ENCODE peak calls at places on chromosomes 4 and X, in six cellular contexts. R is IMR-90, Y is GDM1, P is HAP-1, Z is EH, J is GM12865. E is an unnamed sample.

GRCh38 chr4:117085185-117085701 is at the start of gene TRAM1L1:
- DNase-seq in R (peak; percentile 63), Y (peak; percentile 3), P (peak; percentile 74), Z (peak; percentile 43), J (no peak), E (no peak)

GRCh38 chrX:74537011-74537390 is 77.4 kb downstream of the RLIM start:
- DNase-seq in R (peak; percentile 33), Y (no peak), P (no peak), Z (peak; percentile 54), J (no peak), E (no peak)

GRCh38 chr4:6387946-6388345 is 84.5 kb downstream of the PPP2R2C start:
- DNase-seq in R (no peak), Y (no peak), P (no peak), Z (no peak), J (no peak), E (no peak)

GRCh38 chrX:103730746-103731508 is 20.2 kb downstream of the TMEM31 start:
- DNase-seq in R (peak; percentile 86), Y (no peak), P (no peak), Z (peak; percentile 87), J (no peak), E (peak; percentile 95)

GRCh38 chr4:44160776-44161377 is 287.7 kb downstream of the KCTD8 start:
- DNase-seq in R (no peak), Y (no peak), P (no peak), Z (no peak), J (no peak), E (peak; percentile 77)

GRCh38 chrX:23838953-23839352 is 56.0 kb downstream of the SAT1 start:
- DNase-seq in R (no peak), Y (no peak), P (no peak), Z (no peak), J (no peak), E (no peak)

GRCh38 chr4:158282252-158282651 is 72.0 kb downstream of the TMEM144 start:
- DNase-seq in R (peak; percentile 40), Y (no peak), P (no peak), Z (peak; percentile 59), J (no peak), E (no peak)

GRCh38 chr4:82802906-82803305 is 4.3 kb upstream of the SCD5 start:
- DNase-seq in R (no peak), Y (no peak), P (no peak), Z (no peak), J (no peak), E (peak; percentile 62)

GRCh38 chr4:46993075-46994006 is at the start of gene GABRA4:
- DNase-seq in R (no peak), Y (no peak), P (no peak), Z (no peak), J (no peak), E (no peak)

GRCh38 chr4:180947421-180947820 is 1295.8 kb upstream of the TENM3 start:
- DNase-seq in R (peak; percentile 44), Y (no peak), P (peak; percentile 65), Z (peak; percentile 45), J (no peak), E (no peak)

GRCh38 chr4:76300012-76300411 is 6.5 kb upstream of the STBD1 start:
- DNase-seq in R (no peak), Y (no peak), P (no peak), Z (no peak), J (no peak), E (no peak)

GRCh38 chr4:148893095-148893494 is 450.9 kb upstream of the NR3C2 start:
- DNase-seq in R (no peak), Y (no peak), P (no peak), Z (no peak), J (no peak), E (no peak)

GRCh38 chrX:119477812-119478232 is 9.6 kb downstream of the SLC25A5 start:
- DNase-seq in R (peak; percentile 93), Y (no peak), P (no peak), Z (peak; percentile 72), J (no peak), E (peak; percentile 22)

GRCh38 chr4:58265734-58266133 is 1155.5 kb upstream of the IGFBP7 start:
- DNase-seq in R (no peak), Y (no peak), P (no peak), Z (no peak), J (no peak), E (no peak)

GRCh38 chr4:20778896-20779295 is 78.6 kb downstream of the PACRGL start:
- DNase-seq in R (no peak), Y (no peak), P (no peak), Z (no peak), J (no peak), E (peak; percentile 60)

GRCh38 chr4:766152-766515 is 59.8 kb downstream of the CPLX1 start:
- DNase-seq in R (peak; percentile 56), Y (no peak), P (no peak), Z (peak; percentile 43), J (no peak), E (peak; percentile 25)

GRCh38 chr4:57442834-57443291 is 332.7 kb upstream of the IGFBP7 start:
- DNase-seq in R (peak; percentile 13), Y (no peak), P (peak; percentile 39), Z (peak; percentile 46), J (peak; percentile 29), E (peak; percentile 33)

GRCh38 chrX:41381685-41382084 is 47.7 kb downstream of the DDX3X start:
- DNase-seq in R (peak; percentile 90), Y (no peak), P (peak; percentile 32), Z (peak; percentile 91), J (no peak), E (peak; percentile 57)

GRCh38 chrX:38036471-38036870 is 30.1 kb downstream of the SYTL5 start:
- DNase-seq in R (peak; percentile 6), Y (no peak), P (no peak), Z (no peak), J (no peak), E (no peak)

GRCh38 chr4:22688236-22688635 is 4.5 kb upstream of the GBA3 start:
- DNase-seq in R (no peak), Y (no peak), P (no peak), Z (peak; percentile 59), J (no peak), E (no peak)

GRCh38 chrX:2654436-2655340 is 36.4 kb upstream of the CD99 start:
- DNase-seq in R (no peak), Y (no peak), P (no peak), Z (no peak), J (no peak), E (peak; percentile 49)

GRCh38 chr4:158811704-158812103 is 42.9 kb downstream of the FNIP2 start:
- DNase-seq in R (no peak), Y (peak; percentile 58), P (no peak), Z (peak; percentile 69), J (no peak), E (peak; percentile 44)

GRCh38 chr4:103915224-103915869 is 195.6 kb upstream of the TACR3 start:
- DNase-seq in R (no peak), Y (no peak), P (no peak), Z (peak; percentile 5), J (peak; percentile 68), E (peak; percentile 17)

GRCh38 chrX:16573781-16574180 is 76.2 kb upstream of the S100G start:
- DNase-seq in R (peak; percentile 76), Y (no peak), P (no peak), Z (peak; percentile 72), J (no peak), E (no peak)

GRCh38 chrX:109684136-109684535 is 48.9 kb downstream of the ACSL4 start:
- DNase-seq in R (peak; percentile 19), Y (no peak), P (no peak), Z (peak; percentile 15), J (no peak), E (no peak)

GRCh38 chrX:72258174-72258573 is 18.9 kb downstream of the RPS4X start:
- DNase-seq in R (peak; percentile 84), Y (no peak), P (no peak), Z (peak; percentile 88), J (no peak), E (peak; percentile 64)

GRCh38 chr4:10696253-10696652 is 11.7 kb upstream of the CLNK start:
- DNase-seq in R (no peak), Y (no peak), P (no peak), Z (no peak), J (no peak), E (no peak)

GRCh38 chr4:123479944-123480343 is 83.3 kb downstream of the SPRY1 start:
- DNase-seq in R (peak; percentile 10), Y (no peak), P (no peak), Z (peak; percentile 11), J (no peak), E (no peak)

GRCh38 chr4:30555778-30556177 is 164.4 kb upstream of the PCDH7 start:
- DNase-seq in R (no peak), Y (no peak), P (no peak), Z (no peak), J (no peak), E (no peak)

GRCh38 chr4:68074397-68074796 is 55.3 kb downstream of the TMPRSS11F start:
- DNase-seq in R (no peak), Y (no peak), P (no peak), Z (no peak), J (no peak), E (no peak)

GRCh38 chr4:123640271-123640670 is 243.7 kb downstream of the SPRY1 start:
- DNase-seq in R (peak; percentile 78), Y (no peak), P (no peak), Z (peak; percentile 62), J (no peak), E (no peak)

GRCh38 chrX:27679281-27679680 is 89.1 kb downstream of the DCAF8L2 start:
- DNase-seq in R (peak; percentile 19), Y (no peak), P (no peak), Z (no peak), J (no peak), E (no peak)

GRCh38 chrX:39611468-39611867 is 486.3 kb downstream of the BCOR start:
- DNase-seq in R (no peak), Y (no peak), P (no peak), Z (no peak), J (no peak), E (no peak)

GRCh38 chrX:118502121-118502794 is 6.6 kb downstream of the DOCK11 start:
- DNase-seq in R (no peak), Y (peak; percentile 19), P (no peak), Z (no peak), J (no peak), E (no peak)

GRCh38 chrX:51893931-51894696 is 691 bp downstream of the MAGED1 start:
- DNase-seq in R (peak; percentile 11), Y (no peak), P (peak; percentile 61), Z (peak; percentile 35), J (peak; percentile 16), E (peak; percentile 41)

GRCh38 chr4:87114245-87115062 is 106.0 kb downstream of the KLHL8 start:
- DNase-seq in R (no peak), Y (no peak), P (no peak), Z (no peak), J (no peak), E (no peak)

GRCh38 chr4:87090305-87090704 is 130.1 kb downstream of the KLHL8 start:
- DNase-seq in R (no peak), Y (no peak), P (no peak), Z (no peak), J (no peak), E (no peak)

GRCh38 chr4:37684154-37684553 is 2.0 kb downstream of the RELL1 start:
- DNase-seq in R (no peak), Y (no peak), P (no peak), Z (no peak), J (no peak), E (no peak)

GRCh38 chrX:86455495-86455894 is 307.2 kb downstream of the DACH2 start:
- DNase-seq in R (no peak), Y (no peak), P (no peak), Z (no peak), J (no peak), E (no peak)